ENCODE peak calls at places on chromosomes 3 and 15, in nine cellular contexts. One of them, this sample, is unnamed.

GRCh38 chr15:72009207-72009606 is 108.7 kb downstream of the MYO9A start:
- DNase-seq in RCC 7860: peak
- DNase-seq in activated CD4-positive, alpha-beta T cell treated with anti-CD3 and anti-CD28 coated beads, Interleukin-2, amount 50 U/mL, for 1 hour: no peak
- DNase-seq in activated naive CD4-positive, alpha-beta T cell treated with anti-CD3 and anti-CD28 coated beads for 36 hours: no peak
- DNase-seq in left lung: no peak
- DNase-seq in AG04450: no peak
- DNase-seq in ACHN: peak
- DNase-seq in hepatic stellate cell: no peak
- DNase-seq in ELR: no peak
- DNase-seq in this sample: no peak

GRCh38 chr3:153734777-153735551 is 386.2 kb upstream of the ARHGEF26 start:
- DNase-seq in RCC 7860: peak
- DNase-seq in activated CD4-positive, alpha-beta T cell treated with anti-CD3 and anti-CD28 coated beads, Interleukin-2, amount 50 U/mL, for 1 hour: no peak
- DNase-seq in activated naive CD4-positive, alpha-beta T cell treated with anti-CD3 and anti-CD28 coated beads for 36 hours: no peak
- DNase-seq in left lung: no peak
- DNase-seq in AG04450: no peak
- DNase-seq in ACHN: peak
- DNase-seq in hepatic stellate cell: no peak
- DNase-seq in ELR: peak
- DNase-seq in this sample: peak

GRCh38 chr3:183287301-183287971 is 34.4 kb downstream of the B3GNT5 start:
- DNase-seq in RCC 7860: peak
- DNase-seq in activated CD4-positive, alpha-beta T cell treated with anti-CD3 and anti-CD28 coated beads, Interleukin-2, amount 50 U/mL, for 1 hour: no peak
- DNase-seq in activated naive CD4-positive, alpha-beta T cell treated with anti-CD3 and anti-CD28 coated beads for 36 hours: peak
- DNase-seq in left lung: no peak
- DNase-seq in AG04450: no peak
- DNase-seq in ACHN: no peak
- DNase-seq in hepatic stellate cell: no peak
- DNase-seq in ELR: peak
- DNase-seq in this sample: no peak

GRCh38 chr15:29278436-29279099 is 8.9 kb upstream of the NSMCE3 start:
- DNase-seq in RCC 7860: peak
- DNase-seq in activated CD4-positive, alpha-beta T cell treated with anti-CD3 and anti-CD28 coated beads, Interleukin-2, amount 50 U/mL, for 1 hour: no peak
- DNase-seq in activated naive CD4-positive, alpha-beta T cell treated with anti-CD3 and anti-CD28 coated beads for 36 hours: no peak
- DNase-seq in left lung: no peak
- DNase-seq in AG04450: peak
- DNase-seq in ACHN: peak
- DNase-seq in hepatic stellate cell: peak
- DNase-seq in ELR: peak
- DNase-seq in this sample: peak

GRCh38 chr3:168165390-168166269 is 69.9 kb upstream of the GOLIM4 start:
- DNase-seq in RCC 7860: peak
- DNase-seq in activated CD4-positive, alpha-beta T cell treated with anti-CD3 and anti-CD28 coated beads, Interleukin-2, amount 50 U/mL, for 1 hour: no peak
- DNase-seq in activated naive CD4-positive, alpha-beta T cell treated with anti-CD3 and anti-CD28 coated beads for 36 hours: peak
- DNase-seq in left lung: no peak
- DNase-seq in AG04450: peak
- DNase-seq in ACHN: peak
- DNase-seq in hepatic stellate cell: peak
- DNase-seq in ELR: peak
- DNase-seq in this sample: peak

GRCh38 chr15:90701880-90702630 is 15.1 kb upstream of the BLM start:
- DNase-seq in RCC 7860: no peak
- DNase-seq in activated CD4-positive, alpha-beta T cell treated with anti-CD3 and anti-CD28 coated beads, Interleukin-2, amount 50 U/mL, for 1 hour: no peak
- DNase-seq in activated naive CD4-positive, alpha-beta T cell treated with anti-CD3 and anti-CD28 coated beads for 36 hours: peak
- DNase-seq in left lung: no peak
- DNase-seq in AG04450: no peak
- DNase-seq in ACHN: no peak
- DNase-seq in hepatic stellate cell: no peak
- DNase-seq in ELR: no peak
- DNase-seq in this sample: no peak

GRCh38 chr15:60006808-60007346 is 2.8 kb downstream of the FOXB1 start:
- DNase-seq in RCC 7860: no peak
- DNase-seq in activated CD4-positive, alpha-beta T cell treated with anti-CD3 and anti-CD28 coated beads, Interleukin-2, amount 50 U/mL, for 1 hour: no peak
- DNase-seq in activated naive CD4-positive, alpha-beta T cell treated with anti-CD3 and anti-CD28 coated beads for 36 hours: no peak
- DNase-seq in left lung: no peak
- DNase-seq in AG04450: no peak
- DNase-seq in ACHN: no peak
- DNase-seq in hepatic stellate cell: no peak
- DNase-seq in ELR: no peak
- DNase-seq in this sample: no peak

GRCh38 chr3:150765949-150766720 is 3.2 kb upstream of the SIAH2 start:
- DNase-seq in RCC 7860: peak
- DNase-seq in activated CD4-positive, alpha-beta T cell treated with anti-CD3 and anti-CD28 coated beads, Interleukin-2, amount 50 U/mL, for 1 hour: no peak
- DNase-seq in activated naive CD4-positive, alpha-beta T cell treated with anti-CD3 and anti-CD28 coated beads for 36 hours: peak
- DNase-seq in left lung: no peak
- DNase-seq in AG04450: no peak
- DNase-seq in ACHN: peak
- DNase-seq in hepatic stellate cell: no peak
- DNase-seq in ELR: peak
- DNase-seq in this sample: no peak

GRCh38 chr15:44033894-44034293 is 161.2 kb downstream of the FRMD5 start:
- DNase-seq in RCC 7860: peak
- DNase-seq in activated CD4-positive, alpha-beta T cell treated with anti-CD3 and anti-CD28 coated beads, Interleukin-2, amount 50 U/mL, for 1 hour: no peak
- DNase-seq in activated naive CD4-positive, alpha-beta T cell treated with anti-CD3 and anti-CD28 coated beads for 36 hours: no peak
- DNase-seq in left lung: no peak
- DNase-seq in AG04450: no peak
- DNase-seq in ACHN: peak
- DNase-seq in hepatic stellate cell: no peak
- DNase-seq in ELR: peak
- DNase-seq in this sample: no peak